ENCODE peak calls at places on chromosomes 2 and 18, in six cellular contexts. One of them, this sample, is unnamed.

GRCh38 chr2:226087505-226088365 is 688.2 kb downstream of the NYAP2 start:
- DNase-seq in H9: no peak
- DNase-seq in hepatocyte: peak; percentile 12
- DNase-seq in A549: no peak
- DNase-seq in uterus: no peak
- DNase-seq in CD8-positive, alpha-beta T cell: no peak
- DNase-seq in this sample: no peak

GRCh38 chr2:190649798-190650390 is 1.0 kb downstream of the NAB1 start:
- DNase-seq in H9: no peak
- DNase-seq in hepatocyte: no peak
- DNase-seq in A549: peak; percentile 46
- DNase-seq in CD8-positive, alpha-beta T cell: no peak
- DNase-seq in uterus: no peak
- DNase-seq in this sample: peak; percentile 16

GRCh38 chr2:63589148-63589972 is 597 bp downstream of the MDH1 start:
- DNase-seq in H9: no peak
- DNase-seq in A549: peak; percentile 37
- DNase-seq in CD8-positive, alpha-beta T cell: no peak
- DNase-seq in uterus: no peak
- DNase-seq in hepatocyte: peak; percentile 34
- DNase-seq in this sample: peak; percentile 26

GRCh38 chr2:200477667-200478121 is 32.2 kb downstream of the KCTD18 start:
- DNase-seq in H9: no peak
- DNase-seq in uterus: peak; percentile 55
- DNase-seq in A549: no peak
- DNase-seq in hepatocyte: no peak
- DNase-seq in CD8-positive, alpha-beta T cell: no peak
- DNase-seq in this sample: peak; percentile 52

GRCh38 chr2:17615728-17616351 is 75.3 kb downstream of the VSNL1 start:
- DNase-seq in A549: no peak
- DNase-seq in uterus: no peak
- DNase-seq in hepatocyte: no peak
- DNase-seq in CD8-positive, alpha-beta T cell: no peak
- DNase-seq in H9: no peak
- DNase-seq in this sample: no peak

GRCh38 chr2:135985826-135986393 is 484 bp upstream of the DARS1 start:
- DNase-seq in A549: no peak
- DNase-seq in CD8-positive, alpha-beta T cell: peak; percentile 68
- DNase-seq in H9: no peak
- DNase-seq in uterus: no peak
- DNase-seq in hepatocyte: no peak
- DNase-seq in this sample: no peak

GRCh38 chr2:96391828-96392200 is 56.2 kb downstream of the NCAPH start:
- DNase-seq in uterus: no peak
- DNase-seq in H9: no peak
- DNase-seq in CD8-positive, alpha-beta T cell: no peak
- DNase-seq in A549: no peak
- DNase-seq in hepatocyte: no peak
- DNase-seq in this sample: no peak

GRCh38 chr2:55119711-55120487 is 69.6 kb upstream of the RTN4 start:
- DNase-seq in H9: no peak
- DNase-seq in hepatocyte: no peak
- DNase-seq in CD8-positive, alpha-beta T cell: no peak
- DNase-seq in A549: no peak
- DNase-seq in uterus: no peak
- DNase-seq in this sample: no peak

GRCh38 chr2:132439703-132440398 is 23.2 kb downstream of the GPR39 start:
- DNase-seq in uterus: no peak
- DNase-seq in H9: no peak
- DNase-seq in A549: peak; percentile 63
- DNase-seq in CD8-positive, alpha-beta T cell: no peak
- DNase-seq in hepatocyte: peak; percentile 31
- DNase-seq in this sample: no peak

GRCh38 chr2:54073796-54074195 is 41.6 kb upstream of the ACYP2 start:
- DNase-seq in H9: no peak
- DNase-seq in uterus: no peak
- DNase-seq in A549: peak; percentile 67
- DNase-seq in hepatocyte: peak; percentile 36
- DNase-seq in CD8-positive, alpha-beta T cell: no peak
- DNase-seq in this sample: no peak

GRCh38 chr2:45986509-45986908 is 310.7 kb upstream of the EPAS1 start:
- DNase-seq in uterus: no peak
- DNase-seq in CD8-positive, alpha-beta T cell: no peak
- DNase-seq in hepatocyte: no peak
- DNase-seq in H9: no peak
- DNase-seq in A549: no peak
- DNase-seq in this sample: peak; percentile 55

GRCh38 chr18:59690216-59691045 is 6.8 kb downstream of the CCBE1 start:
- DNase-seq in A549: no peak
- DNase-seq in CD8-positive, alpha-beta T cell: no peak
- DNase-seq in H9: peak; percentile 61
- DNase-seq in hepatocyte: no peak
- DNase-seq in uterus: no peak
- DNase-seq in this sample: no peak

GRCh38 chr2:73610111-73610510 is 32.1 kb downstream of the NAT8 start:
- DNase-seq in hepatocyte: no peak
- DNase-seq in A549: no peak
- DNase-seq in uterus: no peak
- DNase-seq in H9: no peak
- DNase-seq in CD8-positive, alpha-beta T cell: no peak
- DNase-seq in this sample: no peak

GRCh38 chr2:160238392-160238791 is 38.3 kb upstream of the ITGB6 start:
- DNase-seq in A549: no peak
- DNase-seq in hepatocyte: no peak
- DNase-seq in uterus: no peak
- DNase-seq in CD8-positive, alpha-beta T cell: no peak
- DNase-seq in H9: no peak
- DNase-seq in this sample: no peak

GRCh38 chr2:183009249-183009899 is 28.9 kb downstream of the NCKAP1 start:
- DNase-seq in H9: no peak
- DNase-seq in CD8-positive, alpha-beta T cell: no peak
- DNase-seq in A549: no peak
- DNase-seq in uterus: no peak
- DNase-seq in hepatocyte: no peak
- DNase-seq in this sample: no peak

GRCh38 chr2:118312963-118313756 is 224.9 kb downstream of the INSIG2 start:
- DNase-seq in CD8-positive, alpha-beta T cell: no peak
- DNase-seq in hepatocyte: no peak
- DNase-seq in uterus: no peak
- DNase-seq in H9: peak; percentile 76
- DNase-seq in A549: no peak
- DNase-seq in this sample: no peak

GRCh38 chr2:213036836-213037235 is 114.6 kb downstream of the IKZF2 start:
- DNase-seq in uterus: no peak
- DNase-seq in CD8-positive, alpha-beta T cell: no peak
- DNase-seq in H9: no peak
- DNase-seq in hepatocyte: no peak
- DNase-seq in A549: no peak
- DNase-seq in this sample: no peak

GRCh38 chr2:68317971-68318685 is 1.6 kb downstream of the CNRIP1 start:
- DNase-seq in A549: no peak
- DNase-seq in uterus: no peak
- DNase-seq in hepatocyte: no peak
- DNase-seq in CD8-positive, alpha-beta T cell: no peak
- DNase-seq in H9: no peak
- DNase-seq in this sample: no peak

GRCh38 chr2:232876071-232876977 is 6.3 kb downstream of the SNORC start:
- DNase-seq in H9: no peak
- DNase-seq in A549: peak; percentile 72
- DNase-seq in hepatocyte: peak; percentile 73
- DNase-seq in CD8-positive, alpha-beta T cell: no peak
- DNase-seq in uterus: no peak
- DNase-seq in this sample: peak; percentile 44

GRCh38 chr2:231926761-231927565 is 767 bp upstream of the NPPC start:
- DNase-seq in A549: no peak
- DNase-seq in CD8-positive, alpha-beta T cell: no peak
- DNase-seq in uterus: peak; percentile 31
- DNase-seq in H9: peak; percentile 75
- DNase-seq in hepatocyte: no peak
- DNase-seq in this sample: peak; percentile 33

GRCh38 chr2:114642371-114642770 is 199.9 kb downstream of the DPP10 start:
- DNase-seq in H9: no peak
- DNase-seq in A549: no peak
- DNase-seq in uterus: no peak
- DNase-seq in hepatocyte: peak; percentile 11
- DNase-seq in CD8-positive, alpha-beta T cell: no peak
- DNase-seq in this sample: no peak

GRCh38 chr18:26003391-26003790 is 87.0 kb downstream of the SS18 start:
- DNase-seq in CD8-positive, alpha-beta T cell: no peak
- DNase-seq in H9: no peak
- DNase-seq in uterus: no peak
- DNase-seq in hepatocyte: peak; percentile 24
- DNase-seq in A549: no peak
- DNase-seq in this sample: no peak

GRCh38 chr2:60884795-60885194 is 3.4 kb downstream of the REL start:
- DNase-seq in H9: no peak
- DNase-seq in uterus: no peak
- DNase-seq in A549: no peak
- DNase-seq in hepatocyte: no peak
- DNase-seq in CD8-positive, alpha-beta T cell: no peak
- DNase-seq in this sample: no peak

GRCh38 chr2:182324665-182325064 is 102.2 kb downstream of the PDE1A start:
- DNase-seq in uterus: no peak
- DNase-seq in CD8-positive, alpha-beta T cell: no peak
- DNase-seq in A549: peak; percentile 26
- DNase-seq in H9: no peak
- DNase-seq in hepatocyte: no peak
- DNase-seq in this sample: no peak

GRCh38 chr2:126317797-126318431 is 338.0 kb upstream of the GYPC start:
- DNase-seq in uterus: no peak
- DNase-seq in hepatocyte: no peak
- DNase-seq in H9: no peak
- DNase-seq in CD8-positive, alpha-beta T cell: no peak
- DNase-seq in A549: no peak
- DNase-seq in this sample: no peak

GRCh38 chr2:113276216-113276905 is 2.4 kb downstream of the PAX8 start:
- DNase-seq in CD8-positive, alpha-beta T cell: no peak
- DNase-seq in uterus: no peak
- DNase-seq in A549: no peak
- DNase-seq in H9: no peak
- DNase-seq in hepatocyte: no peak
- DNase-seq in this sample: no peak

GRCh38 chr2:134679740-134680139 is 39.1 kb downstream of the TMEM163 start:
- DNase-seq in uterus: no peak
- DNase-seq in H9: no peak
- DNase-seq in hepatocyte: no peak
- DNase-seq in CD8-positive, alpha-beta T cell: peak; percentile 71
- DNase-seq in A549: no peak
- DNase-seq in this sample: no peak

GRCh38 chr2:192011196-192011595 is 164.3 kb upstream of the CAVIN2 start:
- DNase-seq in hepatocyte: no peak
- DNase-seq in CD8-positive, alpha-beta T cell: no peak
- DNase-seq in A549: no peak
- DNase-seq in uterus: no peak
- DNase-seq in H9: no peak
- DNase-seq in this sample: no peak

GRCh38 chr2:143632751-143633374 is 503.6 kb downstream of the ARHGAP15 start:
- DNase-seq in CD8-positive, alpha-beta T cell: no peak
- DNase-seq in H9: no peak
- DNase-seq in hepatocyte: no peak
- DNase-seq in A549: no peak
- DNase-seq in uterus: no peak
- DNase-seq in this sample: no peak

GRCh38 chr2:150889141-150889540 is 372.5 kb downstream of the RBM43 start:
- DNase-seq in hepatocyte: no peak
- DNase-seq in A549: no peak
- DNase-seq in uterus: no peak
- DNase-seq in H9: no peak
- DNase-seq in CD8-positive, alpha-beta T cell: no peak
- DNase-seq in this sample: no peak

GRCh38 chr2:72145658-72146329 is 1.9 kb downstream of the CYP26B1 start:
- DNase-seq in A549: no peak
- DNase-seq in hepatocyte: peak; percentile 6
- DNase-seq in CD8-positive, alpha-beta T cell: no peak
- DNase-seq in H9: no peak
- DNase-seq in uterus: peak; percentile 8
- DNase-seq in this sample: peak; percentile 15

GRCh38 chr2:85584354-85584856 is at the start of gene VAMP5:
- DNase-seq in uterus: peak; percentile 56
- DNase-seq in H9: peak; percentile 37
- DNase-seq in hepatocyte: peak; percentile 80
- DNase-seq in CD8-positive, alpha-beta T cell: no peak
- DNase-seq in A549: no peak
- DNase-seq in this sample: no peak
- H3K4me1 ChIP-seq in uterus: no peaks in the 10 kb centered on the region
- H3K4me1 ChIP-seq in H9: no peaks in the 10 kb centered on the region
- H3K4me1 ChIP-seq in hepatocyte: peaks cover 24% of the 10 kb centered on the region
- H3K4me1 ChIP-seq in CD8-positive, alpha-beta T cell: peaks cover 37% of the 10 kb centered on the region
- H3K4me1 ChIP-seq in A549: peaks cover 19% of the 10 kb centered on the region
- H3K4me1 ChIP-seq in this sample: peaks cover 56% of the 10 kb centered on the region

GRCh38 chr2:217932661-217933325 is 70.0 kb downstream of the TNS1 start:
- DNase-seq in A549: no peak
- DNase-seq in hepatocyte: no peak
- DNase-seq in H9: no peak
- DNase-seq in uterus: no peak
- DNase-seq in CD8-positive, alpha-beta T cell: no peak
- DNase-seq in this sample: peak; percentile 87
- H3K4me1 ChIP-seq in A549: peaks cover 91% of the 10 kb centered on the region
- H3K4me1 ChIP-seq in hepatocyte: peaks cover 68% of the 10 kb centered on the region
- H3K4me1 ChIP-seq in H9: peaks cover 23% of the 10 kb centered on the region
- H3K4me1 ChIP-seq in uterus: peaks cover 38% of the 10 kb centered on the region
- H3K4me1 ChIP-seq in CD8-positive, alpha-beta T cell: no peaks in the 10 kb centered on the region
- H3K4me1 ChIP-seq in this sample: peaks cover 92% of the 10 kb centered on the region

DNA sequence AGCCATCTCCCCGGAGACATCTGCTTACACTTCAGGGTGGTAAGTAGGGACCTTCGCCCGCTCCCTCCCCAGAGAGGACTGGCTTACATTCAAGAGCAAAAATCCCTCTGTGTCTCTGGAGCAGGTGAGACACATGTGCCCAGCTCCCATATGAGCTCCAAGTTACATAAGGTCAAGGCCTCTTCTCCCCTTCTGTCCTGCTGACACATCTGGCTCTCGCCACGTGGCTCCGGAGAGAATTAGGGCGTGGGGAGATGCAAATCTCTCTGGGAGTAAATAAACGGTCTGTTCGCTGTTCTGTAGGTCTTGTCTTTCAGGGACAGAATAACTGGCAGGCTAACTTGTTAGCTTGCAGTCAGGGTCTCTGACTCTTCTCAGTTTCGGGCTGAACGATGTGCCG is 16.2 kb downstream of the MRO start:
- DNase-seq in hepatocyte: peak; percentile 43
- DNase-seq in A549: no peak
- DNase-seq in CD8-positive, alpha-beta T cell: no peak
- DNase-seq in H9: no peak
- DNase-seq in uterus: no peak
- DNase-seq in this sample: no peak
- H3K4me1 ChIP-seq in hepatocyte: peaks cover 7% of the 10 kb centered on the region
- H3K4me1 ChIP-seq in A549: no peaks in the 10 kb centered on the region
- H3K4me1 ChIP-seq in CD8-positive, alpha-beta T cell: no peaks in the 10 kb centered on the region
- H3K4me1 ChIP-seq in H9: peaks cover 7% of the 10 kb centered on the region
- H3K4me1 ChIP-seq in uterus: no peaks in the 10 kb centered on the region
- H3K4me1 ChIP-seq in this sample: no peaks in the 10 kb centered on the region

DNA sequence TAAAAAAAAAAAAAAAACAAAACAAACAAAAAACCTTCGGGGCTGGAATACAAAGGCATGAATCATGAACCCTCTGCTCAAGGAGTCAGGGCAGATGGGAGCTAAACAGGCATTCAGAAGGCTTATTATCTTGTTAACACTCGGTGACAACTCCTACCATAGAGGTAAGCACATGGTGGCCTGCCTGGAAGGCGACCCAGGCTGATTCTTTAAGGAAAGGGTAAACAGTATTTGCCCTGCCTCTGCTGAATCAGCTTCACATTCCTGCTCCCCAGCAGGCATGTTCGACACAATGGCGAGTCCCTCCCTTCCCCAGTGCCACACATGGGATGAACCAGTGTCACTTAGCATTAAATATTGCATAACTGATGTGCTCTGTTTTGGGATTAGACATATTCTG is 191.9 kb downstream of the ARL4C start:
- DNase-seq in H9: peak; percentile 66
- DNase-seq in hepatocyte: peak; percentile 38
- DNase-seq in A549: peak; percentile 86
- DNase-seq in CD8-positive, alpha-beta T cell: no peak
- DNase-seq in uterus: no peak
- DNase-seq in this sample: peak; percentile 51
- H3K4me1 ChIP-seq in H9: peaks cover 2% of the 10 kb centered on the region
- H3K4me1 ChIP-seq in hepatocyte: peaks cover 7% of the 10 kb centered on the region
- H3K4me1 ChIP-seq in A549: peaks cover 81% of the 10 kb centered on the region
- H3K4me1 ChIP-seq in CD8-positive, alpha-beta T cell: peaks cover 41% of the 10 kb centered on the region
- H3K4me1 ChIP-seq in uterus: no peaks in the 10 kb centered on the region
- H3K4me1 ChIP-seq in this sample: no peaks in the 10 kb centered on the region

This sample was measured in adrenal gland.